ENCODE peak calls at places on chromosomes 7 and 10, in six cellular contexts. One of them, this sample, is unnamed.

GRCh38 chr7:105013283-105013817 is 655 bp upstream of the KMT2E start:
- DNase-seq in fibroblast of the aortic adventitia: peak
- DNase-seq in effector memory CD8-positive, alpha-beta T cell: peak
- DNase-seq in KG1: peak
- DNase-seq in activated T-helper 1 cell treated with anti-CD3 and anti-CD28 coated beads, Interleukin-2, amount 50 U/mL, for 16 hours: peak
- DNase-seq in CD8-positive, alpha-beta memory T cell: peak
- DNase-seq in this sample: peak

GRCh38 chr7:150385240-150385830 is 6.2 kb downstream of the ZNF775 start:
- DNase-seq in fibroblast of the aortic adventitia: no peak
- DNase-seq in effector memory CD8-positive, alpha-beta T cell: no peak
- DNase-seq in KG1: no peak
- DNase-seq in activated T-helper 1 cell treated with anti-CD3 and anti-CD28 coated beads, Interleukin-2, amount 50 U/mL, for 16 hours: no peak
- DNase-seq in CD8-positive, alpha-beta memory T cell: no peak
- DNase-seq in this sample: no peak

GRCh38 chr7:1910827-1911226 is 240.8 kb downstream of the ELFN1 start:
- DNase-seq in fibroblast of the aortic adventitia: no peak
- DNase-seq in effector memory CD8-positive, alpha-beta T cell: no peak
- DNase-seq in KG1: no peak
- DNase-seq in activated T-helper 1 cell treated with anti-CD3 and anti-CD28 coated beads, Interleukin-2, amount 50 U/mL, for 16 hours: no peak
- DNase-seq in CD8-positive, alpha-beta memory T cell: no peak
- DNase-seq in this sample: no peak

GRCh38 chr10:13913890-13914289 is 327.1 kb downstream of the PRPF18 start:
- DNase-seq in fibroblast of the aortic adventitia: no peak
- DNase-seq in effector memory CD8-positive, alpha-beta T cell: no peak
- DNase-seq in KG1: no peak
- DNase-seq in activated T-helper 1 cell treated with anti-CD3 and anti-CD28 coated beads, Interleukin-2, amount 50 U/mL, for 16 hours: no peak
- DNase-seq in CD8-positive, alpha-beta memory T cell: no peak
- DNase-seq in this sample: no peak

GRCh38 chr10:100561005-100561404 is 25.3 kb downstream of the HIF1AN start:
- DNase-seq in fibroblast of the aortic adventitia: no peak
- DNase-seq in effector memory CD8-positive, alpha-beta T cell: no peak
- DNase-seq in KG1: no peak
- DNase-seq in activated T-helper 1 cell treated with anti-CD3 and anti-CD28 coated beads, Interleukin-2, amount 50 U/mL, for 16 hours: no peak
- DNase-seq in CD8-positive, alpha-beta memory T cell: no peak
- DNase-seq in this sample: no peak

GRCh38 chr10:66931949-66932343 is 6.1 kb downstream of the LRRTM3 start:
- DNase-seq in fibroblast of the aortic adventitia: no peak
- DNase-seq in effector memory CD8-positive, alpha-beta T cell: no peak
- DNase-seq in KG1: no peak
- DNase-seq in activated T-helper 1 cell treated with anti-CD3 and anti-CD28 coated beads, Interleukin-2, amount 50 U/mL, for 16 hours: no peak
- DNase-seq in CD8-positive, alpha-beta memory T cell: no peak
- DNase-seq in this sample: no peak

GRCh38 chr7:90660819-90661218 is 64.7 kb downstream of the CDK14 start:
- DNase-seq in fibroblast of the aortic adventitia: peak
- DNase-seq in effector memory CD8-positive, alpha-beta T cell: no peak
- DNase-seq in KG1: no peak
- DNase-seq in activated T-helper 1 cell treated with anti-CD3 and anti-CD28 coated beads, Interleukin-2, amount 50 U/mL, for 16 hours: no peak
- DNase-seq in CD8-positive, alpha-beta memory T cell: no peak
- DNase-seq in this sample: no peak

GRCh38 chr10:76779163-76779820 is 858.3 kb downstream of the KCNMA1 start:
- DNase-seq in fibroblast of the aortic adventitia: peak
- DNase-seq in effector memory CD8-positive, alpha-beta T cell: no peak
- DNase-seq in KG1: no peak
- DNase-seq in activated T-helper 1 cell treated with anti-CD3 and anti-CD28 coated beads, Interleukin-2, amount 50 U/mL, for 16 hours: no peak
- DNase-seq in CD8-positive, alpha-beta memory T cell: no peak
- DNase-seq in this sample: no peak

GRCh38 chr7:129493555-129493954 is 8.8 kb upstream of the SMKR1 start:
- DNase-seq in fibroblast of the aortic adventitia: peak
- DNase-seq in effector memory CD8-positive, alpha-beta T cell: no peak
- DNase-seq in KG1: no peak
- DNase-seq in activated T-helper 1 cell treated with anti-CD3 and anti-CD28 coated beads, Interleukin-2, amount 50 U/mL, for 16 hours: no peak
- DNase-seq in CD8-positive, alpha-beta memory T cell: no peak
- DNase-seq in this sample: no peak

GRCh38 chr10:77637986-77638765 is 568 bp upstream of the KCNMA1 start:
- DNase-seq in fibroblast of the aortic adventitia: peak
- DNase-seq in effector memory CD8-positive, alpha-beta T cell: no peak
- DNase-seq in KG1: no peak
- DNase-seq in activated T-helper 1 cell treated with anti-CD3 and anti-CD28 coated beads, Interleukin-2, amount 50 U/mL, for 16 hours: no peak
- DNase-seq in CD8-positive, alpha-beta memory T cell: no peak
- DNase-seq in this sample: no peak

GRCh38 chr7:128029405-128029995 is 1.7 kb downstream of the LRRC4 start:
- DNase-seq in fibroblast of the aortic adventitia: no peak
- DNase-seq in effector memory CD8-positive, alpha-beta T cell: no peak
- DNase-seq in KG1: no peak
- DNase-seq in activated T-helper 1 cell treated with anti-CD3 and anti-CD28 coated beads, Interleukin-2, amount 50 U/mL, for 16 hours: no peak
- DNase-seq in CD8-positive, alpha-beta memory T cell: no peak
- DNase-seq in this sample: no peak

GRCh38 chr10:34299105-34299611 is 515.9 kb downstream of the PARD3 start:
- DNase-seq in fibroblast of the aortic adventitia: peak
- DNase-seq in effector memory CD8-positive, alpha-beta T cell: no peak
- DNase-seq in KG1: no peak
- DNase-seq in activated T-helper 1 cell treated with anti-CD3 and anti-CD28 coated beads, Interleukin-2, amount 50 U/mL, for 16 hours: no peak
- DNase-seq in CD8-positive, alpha-beta memory T cell: no peak
- DNase-seq in this sample: no peak

GRCh38 chr10:95758351-95759025 is 2.5 kb downstream of the ENTPD1 start:
- DNase-seq in fibroblast of the aortic adventitia: no peak
- DNase-seq in effector memory CD8-positive, alpha-beta T cell: no peak
- DNase-seq in KG1: no peak
- DNase-seq in activated T-helper 1 cell treated with anti-CD3 and anti-CD28 coated beads, Interleukin-2, amount 50 U/mL, for 16 hours: no peak
- DNase-seq in CD8-positive, alpha-beta memory T cell: no peak
- DNase-seq in this sample: peak

GRCh38 chr7:21562385-21562784 is 19.5 kb downstream of the DNAH11 start:
- DNase-seq in fibroblast of the aortic adventitia: no peak
- DNase-seq in effector memory CD8-positive, alpha-beta T cell: no peak
- DNase-seq in KG1: no peak
- DNase-seq in activated T-helper 1 cell treated with anti-CD3 and anti-CD28 coated beads, Interleukin-2, amount 50 U/mL, for 16 hours: no peak
- DNase-seq in CD8-positive, alpha-beta memory T cell: no peak
- DNase-seq in this sample: no peak

GRCh38 chr7:130925136-130925794 is 191.3 kb upstream of the KLF14 start:
- DNase-seq in fibroblast of the aortic adventitia: no peak
- DNase-seq in effector memory CD8-positive, alpha-beta T cell: no peak
- DNase-seq in KG1: no peak
- DNase-seq in activated T-helper 1 cell treated with anti-CD3 and anti-CD28 coated beads, Interleukin-2, amount 50 U/mL, for 16 hours: no peak
- DNase-seq in CD8-positive, alpha-beta memory T cell: no peak
- DNase-seq in this sample: no peak

GRCh38 chr7:142717453-142717852 is 31.8 kb upstream of the PRSS1 start:
- DNase-seq in fibroblast of the aortic adventitia: no peak
- DNase-seq in effector memory CD8-positive, alpha-beta T cell: no peak
- DNase-seq in KG1: no peak
- DNase-seq in activated T-helper 1 cell treated with anti-CD3 and anti-CD28 coated beads, Interleukin-2, amount 50 U/mL, for 16 hours: no peak
- DNase-seq in CD8-positive, alpha-beta memory T cell: peak
- DNase-seq in this sample: peak

GRCh38 chr7:34133983-34134782 is 228.8 kb downstream of the BMPER start:
- DNase-seq in fibroblast of the aortic adventitia: peak
- DNase-seq in effector memory CD8-positive, alpha-beta T cell: no peak
- DNase-seq in KG1: peak
- DNase-seq in activated T-helper 1 cell treated with anti-CD3 and anti-CD28 coated beads, Interleukin-2, amount 50 U/mL, for 16 hours: no peak
- DNase-seq in CD8-positive, alpha-beta memory T cell: no peak
- DNase-seq in this sample: no peak

GRCh38 chr10:51092402-51092801 is 18.1 kb downstream of the PRKG1 start:
- DNase-seq in fibroblast of the aortic adventitia: peak
- DNase-seq in effector memory CD8-positive, alpha-beta T cell: no peak
- DNase-seq in KG1: no peak
- DNase-seq in activated T-helper 1 cell treated with anti-CD3 and anti-CD28 coated beads, Interleukin-2, amount 50 U/mL, for 16 hours: no peak
- DNase-seq in CD8-positive, alpha-beta memory T cell: no peak
- DNase-seq in this sample: no peak

GRCh38 chr10:125982256-125982948 is 86.0 kb downstream of the FANK1 start:
- DNase-seq in fibroblast of the aortic adventitia: peak
- DNase-seq in effector memory CD8-positive, alpha-beta T cell: peak
- DNase-seq in KG1: peak
- DNase-seq in activated T-helper 1 cell treated with anti-CD3 and anti-CD28 coated beads, Interleukin-2, amount 50 U/mL, for 16 hours: no peak
- DNase-seq in CD8-positive, alpha-beta memory T cell: no peak
- DNase-seq in this sample: peak

GRCh38 chr10:3924344-3924743 is 139.3 kb upstream of the KLF6 start:
- DNase-seq in fibroblast of the aortic adventitia: peak
- DNase-seq in effector memory CD8-positive, alpha-beta T cell: no peak
- DNase-seq in KG1: no peak
- DNase-seq in activated T-helper 1 cell treated with anti-CD3 and anti-CD28 coated beads, Interleukin-2, amount 50 U/mL, for 16 hours: no peak
- DNase-seq in CD8-positive, alpha-beta memory T cell: no peak
- DNase-seq in this sample: no peak

GRCh38 chr10:84175436-84175835 is 1.8 kb downstream of the GPR15LG start:
- DNase-seq in fibroblast of the aortic adventitia: no peak
- DNase-seq in effector memory CD8-positive, alpha-beta T cell: no peak
- DNase-seq in KG1: no peak
- DNase-seq in activated T-helper 1 cell treated with anti-CD3 and anti-CD28 coated beads, Interleukin-2, amount 50 U/mL, for 16 hours: no peak
- DNase-seq in CD8-positive, alpha-beta memory T cell: no peak
- DNase-seq in this sample: no peak

GRCh38 chr7:129789652-129790051 is 163.1 kb downstream of the UBE2H start:
- DNase-seq in fibroblast of the aortic adventitia: no peak
- DNase-seq in effector memory CD8-positive, alpha-beta T cell: no peak
- DNase-seq in KG1: no peak
- DNase-seq in activated T-helper 1 cell treated with anti-CD3 and anti-CD28 coated beads, Interleukin-2, amount 50 U/mL, for 16 hours: no peak
- DNase-seq in CD8-positive, alpha-beta memory T cell: no peak
- DNase-seq in this sample: no peak